ENCODE peak calls at places on chromosomes 6 and 20, in six cellular contexts. F is OCI-LY7, G is adrenal gland, Y is ascending aorta, M is ovary, O is hepatocyte. J is an unnamed sample.

GRCh38 chr20:57274846-57275245 is 8.4 kb upstream of the BMP7 start:
- DNase-seq in G (no peak), M (no peak), O (no peak), F (no peak), Y (no peak), J (no peak)

GRCh38 chr20:37383229-37383989 is 37.5 kb downstream of the SRC start:
- DNase-seq in Y (no peak), F (no peak), M (peak), G (peak), O (peak), J (no peak)

GRCh38 chr6:41370488-41371111 is 35.2 kb downstream of the NCR2 start:
- DNase-seq in Y (no peak), F (no peak), M (no peak), G (no peak), O (no peak), J (no peak)

GRCh38 chr6:63799813-63800212 is 164.2 kb downstream of the PHF3 start:
- DNase-seq in O (no peak), G (no peak), Y (no peak), M (no peak), F (no peak), J (no peak)

GRCh38 chr6:155693573-155694428 is 238.2 kb upstream of the NOX3 start:
- DNase-seq in M (no peak), O (peak), F (no peak), G (no peak), Y (no peak), J (no peak)

GRCh38 chr20:10551732-10552724 is 116.9 kb downstream of the SLX4IP start:
- DNase-seq in G (no peak), F (no peak), M (no peak), Y (no peak), O (no peak), J (peak)

GRCh38 chr6:123564363-123564762 is 72.4 kb downstream of the TRDN start:
- DNase-seq in Y (no peak), M (no peak), G (no peak), O (no peak), F (no peak), J (no peak)

GRCh38 chr6:128278876-128279275 is 241.5 kb downstream of the PTPRK start:
- DNase-seq in G (no peak), M (no peak), O (no peak), F (no peak), Y (no peak), J (no peak)

GRCh38 chr20:30610044-30610693 is 647.3 kb upstream of the DEFB115 start:
- DNase-seq in F (no peak), G (peak), O (no peak), Y (no peak), M (peak), J (no peak)

GRCh38 chr6:34593741-34594140 is 37.6 kb upstream of the SPDEF start:
- DNase-seq in M (no peak), G (no peak), F (no peak), Y (no peak), O (no peak), J (no peak)

GRCh38 chr20:44279228-44279627 is 31.8 kb downstream of the FITM2 start:
- DNase-seq in Y (no peak), G (peak), F (no peak), O (no peak), M (peak), J (no peak)

GRCh38 chr6:62362097-62362496 is 76.1 kb upstream of the KHDRBS2 start:
- DNase-seq in Y (no peak), F (no peak), G (no peak), M (no peak), O (no peak), J (no peak)

GRCh38 chr6:164133095-164133494 is 718.6 kb downstream of the QKI start:
- DNase-seq in F (no peak), O (peak), G (no peak), Y (no peak), M (no peak), J (no peak)

GRCh38 chr6:138654715-138655634 is 118.6 kb upstream of the CCDC28A start:
- DNase-seq in O (no peak), F (no peak), G (no peak), M (no peak), Y (no peak), J (no peak)

GRCh38 chr6:127641905-127642304 is 64.9 kb downstream of the C6orf58 start:
- DNase-seq in M (no peak), O (peak), F (peak), Y (no peak), G (no peak), J (peak)

DNA sequence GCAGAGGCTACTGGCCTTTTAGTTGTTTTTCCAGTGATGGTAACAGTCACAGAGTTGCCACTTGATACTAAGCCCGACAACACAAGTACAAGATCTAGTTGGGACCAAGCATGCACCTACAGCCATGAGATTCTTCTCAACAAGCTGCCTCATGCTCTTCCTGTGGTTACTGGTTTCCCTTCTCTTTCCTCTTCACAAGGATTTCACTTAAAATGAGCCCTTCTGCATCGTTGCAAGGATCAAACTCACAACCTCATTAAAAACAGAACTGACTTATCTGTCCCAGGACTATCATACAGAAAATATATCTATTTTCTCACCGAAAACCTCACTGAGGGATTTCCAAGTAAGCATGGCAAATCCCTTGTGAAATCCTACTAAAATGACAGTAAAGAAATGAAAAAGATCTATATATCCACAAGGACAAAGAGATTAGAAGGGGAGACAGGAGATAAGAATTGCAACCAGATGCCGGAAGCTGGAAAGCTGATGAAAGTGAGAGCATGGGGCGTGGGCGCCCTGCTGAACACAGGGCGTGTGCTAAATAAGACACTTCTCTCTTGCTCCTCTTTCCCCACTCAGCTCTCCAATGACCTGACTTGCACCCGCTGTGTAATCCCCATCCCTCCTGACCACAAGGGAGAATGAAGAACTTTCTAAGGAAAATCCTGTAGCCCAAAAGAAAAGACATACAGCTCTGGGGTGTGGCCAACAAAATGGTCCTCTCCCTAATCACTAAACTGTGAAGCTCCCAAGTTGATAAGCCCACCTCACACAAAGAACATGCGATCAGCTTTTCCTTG is 13.4 kb downstream of the MTFR2 start:
- DNase-seq in G (no peak), Y (no peak), F (no peak), O (no peak), M (no peak), J (peak)
- H3K27ac ChIP-seq in G (no peak), Y (no peak), F (no peak), O (no peak), M (no peak), J (no peak)

GRCh38 chr6:31546962-31547726 is at the start of gene NFKBIL1:
- DNase-seq in O (peak), Y (peak), G (peak), M (peak), F (peak), J (peak)
- TF ChIP-seq CTCF in O (no peak), Y (no peak), G (peak), M (no peak), F (peak), J (no peak)

DNA sequence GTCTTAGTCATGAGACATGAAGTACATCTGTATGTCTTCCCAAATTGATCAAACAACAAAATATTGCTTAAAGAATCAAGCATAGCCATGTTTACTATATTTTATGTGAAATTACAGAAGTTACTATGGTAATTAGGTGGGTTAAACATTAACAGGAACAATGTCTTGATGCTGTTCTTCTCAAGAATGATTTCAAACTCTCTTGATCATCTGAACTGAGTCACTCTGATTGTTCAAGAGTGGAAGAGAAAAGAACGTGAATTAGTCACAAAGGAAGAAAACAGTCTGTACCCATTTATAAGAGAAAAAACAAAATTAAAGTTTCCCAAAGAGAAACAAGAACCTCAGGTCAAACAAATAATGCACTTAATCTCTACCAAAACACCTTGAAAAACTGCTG is 62.2 kb upstream of the NUP153 start:
- DNase-seq in G (no peak), F (no peak), Y (no peak), O (no peak), M (no peak), J (no peak)
- H3K4me3 ChIP-seq in G (no peak), F (no peak), Y (no peak), O (no peak), M (no peak), J (no peak)

GRCh38 chr6:145143379-145143778 is 591.9 kb downstream of the EPM2A start:
- DNase-seq in M (no peak), O (no peak), Y (no peak), G (no peak), F (no peak), J (no peak)
- H3K27ac ChIP-seq in M (no peak), O (no peak), Y (no peak), G (no peak), F (no peak), J (no peak)

J was measured in WERI-Rb-1.